ENCODE peak calls at places on chromosome 3, in nine cellular contexts. U is fibroblast of mammary gland, T is transverse colon, D is bronchial epithelial cell, V is spleen, W is fibroblast of lung, X is Peyer's patch, F is GM13977, O is sigmoid colon. G is an unnamed sample.
A peak's percentile ranks its signal among the peaks of the same experiment; 100 is the strongest.

GRCh38 chr3:111315911-111316310 is 226.1 kb upstream of the CD96 start:
- DNase-seq in T (no peak), V (no peak), O (no peak), X (no peak), W (peak; percentile 83), F (no peak), U (peak; percentile 65), D (peak; percentile 62), G (no peak)

GRCh38 chr3:140216249-140216648 is 281.3 kb downstream of the CLSTN2 start:
- DNase-seq in O (no peak), X (no peak), T (no peak), D (peak; percentile 13), F (peak; percentile 43), W (no peak), U (peak; percentile 17), V (no peak), G (no peak)

GRCh38 chr3:87957575-87957974 is 101.2 kb downstream of the CGGBP1 start:
- DNase-seq in X (no peak), V (no peak), W (no peak), T (no peak), O (no peak), D (no peak), F (no peak), U (no peak), G (no peak)

GRCh38 chr3:146550743-146551510 is 6.5 kb upstream of the PLSCR1 start:
- DNase-seq in V (no peak), X (peak; percentile 61), D (peak; percentile 85), T (peak; percentile 37), O (no peak), F (peak; percentile 37), U (peak; percentile 97), W (peak; percentile 90), G (no peak)

GRCh38 chr3:190883973-190884832 is 21.7 kb upstream of the GMNC start:
- DNase-seq in D (peak; percentile 63), T (peak; percentile 21), F (peak; percentile 42), O (no peak), X (peak; percentile 66), W (peak; percentile 38), U (peak; percentile 74), V (no peak), G (no peak)

GRCh38 chr3:79378064-79378463 is 389.7 kb downstream of the ROBO1 start:
- DNase-seq in O (no peak), V (no peak), U (no peak), D (no peak), X (no peak), W (no peak), F (no peak), T (no peak), G (no peak)

GRCh38 chr3:103992469-103992868 is 1374.2 kb upstream of the ALCAM start:
- DNase-seq in O (no peak), W (no peak), V (no peak), T (no peak), D (no peak), X (no peak), U (no peak), F (no peak), G (no peak)

GRCh38 chr3:113018461-113019181 is 27.8 kb downstream of the GTPBP8 start:
- DNase-seq in W (peak; percentile 23), T (no peak), X (no peak), O (no peak), F (no peak), D (peak; percentile 43), U (peak; percentile 41), V (no peak), G (no peak)

GRCh38 chr3:153138267-153139210 is 23.5 kb upstream of the RAP2B start:
- DNase-seq in W (peak; percentile 97), O (peak; percentile 72), D (peak; percentile 100), U (peak; percentile 94), X (peak; percentile 80), V (no peak), T (peak; percentile 82), F (peak; percentile 40), G (peak; percentile 91)

GRCh38 chr3:194806991-194807685 is 121.5 kb downstream of the FAM43A start:
- DNase-seq in O (no peak), F (no peak), X (no peak), T (no peak), W (peak; percentile 24), U (peak; percentile 88), D (peak; percentile 61), V (no peak), G (no peak)

GRCh38 chr3:22170370-22170769 is 419.4 kb upstream of the ZNF385D start:
- DNase-seq in T (no peak), D (no peak), U (no peak), V (no peak), W (no peak), X (no peak), O (no peak), F (no peak), G (no peak)

GRCh38 chr3:157501863-157502262 is 1.4 kb downstream of the VEPH1 start:
- DNase-seq in U (no peak), F (no peak), O (no peak), W (no peak), X (no peak), D (no peak), V (no peak), T (no peak), G (no peak)

GRCh38 chr3:132283440-132283839 is 33.8 kb upstream of the ACP3 start:
- DNase-seq in W (peak; percentile 15), O (no peak), T (no peak), V (no peak), X (no peak), D (no peak), F (peak; percentile 28), U (peak; percentile 69), G (no peak)

GRCh38 chr3:170387952-170388351 is 30.4 kb downstream of the SKIL start:
- DNase-seq in V (no peak), T (no peak), X (no peak), D (no peak), F (no peak), O (no peak), W (peak; percentile 16), U (peak; percentile 47), G (no peak)

GRCh38 chr3:172129868-172130751 is 90.7 kb downstream of the FNDC3B start:
- DNase-seq in T (peak; percentile 83), O (peak; percentile 97), X (peak; percentile 91), W (peak; percentile 100), V (peak; percentile 89), F (no peak), U (peak; percentile 100), D (peak; percentile 98), G (peak; percentile 92)

GRCh38 chr3:17257269-17257668 is 372.5 kb downstream of the PLCL2 start:
- DNase-seq in W (no peak), V (no peak), X (no peak), F (no peak), T (no peak), D (no peak), O (no peak), U (no peak), G (no peak)

GRCh38 chr3:43923101-43923979 is 232.6 kb downstream of the ABHD5 start:
- DNase-seq in T (no peak), V (no peak), X (no peak), D (no peak), F (no peak), O (no peak), W (no peak), U (no peak), G (no peak)

GRCh38 chr3:57029924-57030323 is 30.5 kb upstream of the SPATA12 start:
- DNase-seq in T (no peak), O (no peak), F (no peak), X (no peak), V (no peak), D (no peak), U (no peak), W (no peak), G (no peak)

GRCh38 chr3:56347219-56347871 is 120.9 kb downstream of the ERC2 start:
- DNase-seq in W (no peak), T (peak; percentile 10), X (no peak), O (no peak), D (peak; percentile 33), V (no peak), F (peak; percentile 3), U (peak; percentile 8), G (no peak)

GRCh38 chr3:4670352-4670751 is 177.2 kb downstream of the ITPR1 start:
- DNase-seq in D (no peak), T (no peak), F (peak; percentile 13), U (no peak), W (no peak), V (no peak), X (no peak), O (no peak), G (no peak)
- TF ChIP-seq CTCF in D (peak; percentile 33), T (no peak), F (peak; percentile 16), U (peak; percentile 33), W (peak; percentile 39), V (no peak), X (no peak), O (no peak), G (peak; percentile 43)

GRCh38 chr3:123745184-123745855 is 138.8 kb downstream of the MYLK start:
- DNase-seq in V (no peak), O (no peak), F (no peak), D (peak; percentile 15), W (no peak), X (no peak), U (peak; percentile 51), T (no peak), G (no peak)
- TF ChIP-seq CTCF in V (no peak), O (no peak), F (peak; percentile 28), D (no peak), W (peak; percentile 38), X (peak; percentile 22), U (peak; percentile 40), T (no peak), G (peak; percentile 38)

DNA sequence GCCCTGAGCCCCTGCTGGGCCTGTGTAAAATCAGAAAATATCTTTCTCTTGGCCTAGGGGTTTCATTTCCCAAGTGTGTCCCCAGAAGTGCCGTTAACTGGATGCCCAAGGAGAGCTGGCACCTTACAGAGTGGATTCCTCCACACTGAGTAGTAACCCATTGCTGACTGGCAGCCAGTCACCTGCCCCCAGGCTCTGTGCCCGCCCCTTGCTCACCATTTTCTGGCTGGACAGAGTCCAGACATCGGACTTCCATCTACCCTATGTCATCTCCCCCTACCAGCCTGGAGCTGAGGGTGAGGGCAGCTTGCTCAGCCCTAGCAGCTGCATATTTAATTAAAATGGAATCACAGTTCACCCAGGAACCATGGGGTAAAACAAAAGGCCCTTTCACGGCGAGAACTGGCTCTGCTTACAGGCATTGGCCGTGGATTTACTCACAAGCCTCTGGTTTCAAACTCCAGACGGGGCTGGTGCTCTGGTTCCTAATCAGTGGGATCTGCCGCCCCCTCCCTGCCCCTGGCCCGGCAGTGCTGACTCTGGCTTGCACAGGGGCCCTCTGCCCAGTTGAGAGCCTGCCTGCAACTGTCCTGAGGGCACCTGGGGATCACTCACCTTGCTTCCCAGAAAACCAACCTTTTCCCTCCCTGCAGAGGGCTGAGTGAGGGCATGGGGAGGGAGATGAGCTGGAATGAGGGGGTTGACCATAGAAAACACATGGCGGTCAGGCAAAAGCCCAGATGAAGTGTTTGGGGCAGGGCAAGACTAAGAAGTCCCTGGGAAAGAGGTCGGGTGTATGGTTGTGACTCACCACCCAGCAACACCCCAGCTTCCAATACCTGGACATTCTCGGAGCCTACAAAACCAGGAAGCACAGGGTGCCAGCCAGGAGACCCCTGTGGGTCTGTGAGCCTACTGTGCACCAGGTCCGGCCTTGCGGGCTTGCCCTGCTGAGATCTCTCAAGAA is 95.1 kb upstream of the ATP2B2 start:
- DNase-seq in O (no peak), V (peak; percentile 54), T (no peak), U (no peak), D (no peak), X (no peak), F (no peak), W (peak; percentile 50), G (no peak)
- TF ChIP-seq CTCF in O (no peak), V (no peak), T (no peak), U (no peak), D (no peak), X (no peak), F (no peak), W (no peak), G (no peak)

GRCh38 chr3:14646589-14647413 is 4.8 kb upstream of the CCDC174 start:
- DNase-seq in X (no peak), V (no peak), D (no peak), T (no peak), O (no peak), F (no peak), W (no peak), U (no peak), G (no peak)
- TF ChIP-seq CTCF in X (no peak), V (no peak), D (no peak), T (no peak), O (no peak), F (no peak), W (peak; percentile 8), U (peak; percentile 15), G (no peak)

G was measured in RWPE2.